ENCODE peak calls at places on chromosomes 2 and 18, in five cellular contexts. E, H, D, L and V are unnamed samples. For H3K36me3, the result is how much of the 10 kb centered on the place peaks cover.

GRCh38 chr18:38606841-38607240 is 1041.2 kb upstream of the CELF4 start:
- ATAC-seq in E (no peak), H (no peak), D (no peak), L (no peak), V (no peak)

GRCh38 chr2:20447437-20448245 is 767 bp downstream of the RHOB start:
- ATAC-seq in E (no peak), H (peak), D (no peak), L (peak), V (no peak)

GRCh38 chr2:105125428-105125827 is 87.6 kb downstream of the MRPS9 start:
- ATAC-seq in E (peak), H (peak), D (no peak), L (no peak), V (no peak)

GRCh38 chr18:45998244-45998643 is 31.1 kb upstream of the EPG5 start:
- ATAC-seq in E (peak), H (no peak), D (no peak), L (no peak), V (no peak)

GRCh38 chr2:18123211-18123570 is 244.7 kb downstream of the KCNS3 start:
- ATAC-seq in E (no peak), H (no peak), D (no peak), L (no peak), V (no peak)

GRCh38 chr18:25805323-25805722 is 285.1 kb downstream of the SS18 start:
- ATAC-seq in E (no peak), H (no peak), D (no peak), L (peak), V (peak)

GRCh38 chr2:240733803-240734495 is 42.3 kb downstream of the AQP12A start:
- ATAC-seq in E (peak), H (peak), D (peak), L (no peak), V (no peak)

GRCh38 chr2:109497911-109498870 is 115.6 kb downstream of the SEPTIN10 start:
- ATAC-seq in E (no peak), H (no peak), D (no peak), L (no peak), V (peak)

GRCh38 chr18:21757833-21758232 is 17.2 kb downstream of the MIB1 start:
- ATAC-seq in E (no peak), H (no peak), D (no peak), L (no peak), V (no peak)
- TF ChIP-seq EP300 in E (no peak), H (no peak), D (no peak), L (no peak), V (no peak)

GRCh38 chr2:238069021-238069709 is 8.4 kb downstream of the SCLY start:
- ATAC-seq in E (no peak), H (no peak), D (peak), L (no peak), V (no peak)
- H3K36me3 ChIP-seq in E (half or more), H (half or more), D (under half), L (half or more), V (under half)

DNA sequence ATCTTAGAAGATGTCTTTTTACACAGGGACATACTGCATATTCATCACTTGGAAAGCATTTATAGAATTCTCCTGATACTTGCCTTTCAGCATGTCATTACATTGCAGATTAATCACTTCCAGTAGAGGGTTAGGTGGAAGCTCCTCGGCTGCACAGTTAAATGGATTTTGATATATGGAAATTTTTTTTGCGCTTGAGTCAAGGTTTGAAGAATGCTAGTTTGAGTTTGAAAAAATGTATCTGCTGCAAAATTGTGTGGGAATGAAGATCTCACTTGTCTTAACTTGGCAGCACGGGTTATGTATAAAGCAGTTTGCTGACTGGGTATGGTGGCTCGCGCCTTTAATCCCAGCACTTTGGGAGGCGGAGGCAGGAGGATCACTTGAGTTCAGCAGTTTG is 13.7 kb downstream of the PPP1CB start:
- ATAC-seq in E (no peak), H (no peak), D (no peak), L (no peak), V (no peak)
- H3K4me3 ChIP-seq in E (no peak), H (no peak), D (no peak), L (no peak), V (no peak)

DNA sequence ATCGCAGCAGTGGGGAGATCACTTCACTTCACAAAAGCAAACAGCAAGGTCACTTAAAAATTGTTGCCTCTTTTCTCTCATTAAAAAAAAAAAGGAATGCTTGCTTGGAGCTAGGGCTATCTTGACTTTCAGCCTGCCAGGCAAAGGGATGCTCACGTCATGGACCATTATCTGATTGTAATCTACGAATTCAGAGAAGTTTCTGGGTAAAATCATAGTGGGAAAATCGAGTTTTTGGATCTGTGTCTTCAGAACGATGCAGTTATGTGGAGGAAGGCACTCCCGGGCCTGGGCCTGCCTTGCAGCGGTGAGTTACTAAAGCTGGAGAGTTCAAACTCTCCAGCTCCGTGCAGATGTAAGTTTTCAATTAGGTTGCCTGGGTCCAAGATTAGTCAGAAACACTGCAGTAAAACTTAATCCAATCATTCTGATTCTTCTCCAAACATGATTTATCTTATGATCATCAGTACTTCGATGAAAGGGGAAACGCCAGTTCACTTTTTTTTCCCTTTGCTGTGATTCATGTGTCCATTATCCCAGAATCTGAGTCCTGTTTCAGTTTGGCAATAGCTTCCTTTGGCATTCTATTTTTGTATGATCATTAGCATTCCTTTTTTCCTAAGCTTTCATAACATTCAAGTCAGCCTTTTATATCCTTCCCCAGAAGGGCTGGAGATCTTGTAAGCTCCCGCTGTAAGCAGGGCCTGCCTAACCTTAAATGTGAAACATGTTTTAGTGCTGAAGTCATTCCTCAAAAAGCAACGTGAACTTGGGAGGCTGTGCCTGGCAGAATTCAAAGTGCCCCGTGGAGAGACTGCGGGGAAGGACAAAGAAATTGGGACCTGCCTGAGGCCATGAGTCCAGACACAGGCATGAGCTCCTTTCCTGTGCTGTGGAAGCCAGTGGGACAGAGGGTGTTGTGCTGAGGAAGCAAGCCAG is 119.3 kb upstream of the TWIST2 start:
- ATAC-seq in E (no peak), H (no peak), D (no peak), L (peak), V (peak)
- TF ChIP-seq EP300 in E (no peak), H (no peak), D (no peak), L (no peak), V (no peak)

DNA sequence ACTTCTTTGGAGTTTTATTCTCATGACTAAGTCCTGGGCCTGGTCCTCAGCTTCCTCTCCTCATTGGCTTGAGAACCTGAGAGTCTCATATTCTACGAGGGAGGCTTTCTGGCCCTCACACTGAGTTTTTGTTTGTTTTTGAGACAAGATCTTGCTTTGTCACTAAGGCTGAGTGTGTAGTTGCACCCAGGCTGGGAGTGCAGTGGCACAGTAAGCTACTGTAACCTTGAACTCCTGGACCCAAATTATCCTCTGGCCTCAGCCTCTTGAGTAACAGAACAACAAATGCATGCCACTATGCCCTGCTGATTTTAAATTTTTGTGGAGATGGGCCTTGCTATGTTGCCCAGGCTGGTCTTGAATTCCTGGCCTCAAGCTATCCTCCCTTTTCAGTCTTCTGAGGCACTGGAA is 22.6 kb downstream of the PRKRA start:
- ATAC-seq in E (peak), H (peak), D (no peak), L (no peak), V (no peak)
- H3K36me3 ChIP-seq in E (half or more), H (under half), D (under half), L (half or more), V (under half)